ENCODE peak calls at places on chromosomes 11 and 22, in four cellular contexts. X, H, Y and A are unnamed samples.

GRCh38 chr11:67997460-67997921 is 6.4 kb downstream of the UNC93B1 start:
- DNase-seq in X (no peak), H (no peak), Y (no peak), A (no peak)

GRCh38 chr22:39117585-39118191 is 20.6 kb downstream of the APOBEC3H start:
- DNase-seq in X (peak; percentile 30), H (peak; percentile 81), Y (peak; percentile 60), A (peak; percentile 57)

GRCh38 chr22:19232620-19233019 is 54.1 kb upstream of the SLC25A1 start:
- DNase-seq in X (no peak), H (no peak), Y (no peak), A (peak; percentile 8)

GRCh38 chr22:19522881-19523239 is 1.4 kb downstream of the CLDN5 start:
- DNase-seq in X (peak; percentile 52), H (no peak), Y (no peak), A (no peak)

GRCh38 chr11:44372989-44373388 is 63.0 kb upstream of the ALX4 start:
- DNase-seq in X (peak; percentile 33), H (no peak), Y (no peak), A (no peak)

GRCh38 chr11:37142591-37142990 is 544.6 kb upstream of the RAG2 start:
- DNase-seq in X (no peak), H (no peak), Y (no peak), A (no peak)

GRCh38 chr11:134513585-134514120 is 101.6 kb upstream of the B3GAT1 start:
- DNase-seq in X (no peak), H (no peak), Y (no peak), A (no peak)

GRCh38 chr22:26672060-26672471 is 14.7 kb downstream of the MIAT start:
- DNase-seq in X (no peak), H (no peak), Y (no peak), A (no peak)

GRCh38 chr11:64234840-64235379 is 526 bp downstream of the VEGFB start:
- DNase-seq in X (peak; percentile 51), H (no peak), Y (no peak), A (no peak)

GRCh38 chr11:80281194-80281593 is 840.4 kb upstream of the TENM4 start:
- DNase-seq in X (no peak), H (no peak), Y (no peak), A (no peak)

GRCh38 chr11:17558025-17558780 is 11.1 kb downstream of the OTOG start:
- DNase-seq in X (no peak), H (no peak), Y (no peak), A (no peak)

GRCh38 chr22:35559354-35560005 is 18.8 kb downstream of the RASD2 start:
- DNase-seq in X (no peak), H (no peak), Y (no peak), A (no peak)

GRCh38 chr11:72072348-72072747 is 8.0 kb downstream of the NUMA1 start:
- DNase-seq in X (no peak), H (no peak), Y (peak; percentile 44), A (peak; percentile 80)

GRCh38 chr22:31861226-31861840 is 83.0 kb upstream of the YWHAH start:
- DNase-seq in X (no peak), H (no peak), Y (no peak), A (no peak)

GRCh38 chr11:35427158-35427557 is 7.8 kb upstream of the SLC1A2 start:
- DNase-seq in X (no peak), H (no peak), Y (no peak), A (no peak)

GRCh38 chr22:26756675-26757293 is 99.4 kb downstream of the MIAT start:
- DNase-seq in X (peak; percentile 82), H (no peak), Y (no peak), A (peak; percentile 46)

GRCh38 chr22:40030757-40031092 is 36.0 kb downstream of the FAM83F start:
- DNase-seq in X (no peak), H (no peak), Y (no peak), A (no peak)

GRCh38 chr11:28756977-28757376 is 648.8 kb downstream of the METTL15 start:
- DNase-seq in X (no peak), H (no peak), Y (no peak), A (peak; percentile 83)

GRCh38 chr11:3341298-3341697 is 37.6 kb downstream of the ZNF195 start:
- DNase-seq in X (peak; percentile 34), H (no peak), Y (peak; percentile 28), A (peak; percentile 43)

GRCh38 chr11:17333799-17334586 is 17.6 kb upstream of the NCR3LG1 start:
- DNase-seq in X (no peak), H (no peak), Y (no peak), A (no peak)

GRCh38 chr22:21981874-21982273 is 713 bp downstream of the TOP3B start:
- DNase-seq in X (no peak), H (no peak), Y (no peak), A (no peak)

GRCh38 chr11:13102865-13103539 is 93.9 kb downstream of the RASSF10 start:
- DNase-seq in X (no peak), H (no peak), Y (no peak), A (no peak)

GRCh38 chr11:108241370-108242037 is 18.6 kb downstream of the ATM start:
- DNase-seq in X (no peak), H (no peak), Y (no peak), A (no peak)

GRCh38 chr11:45435706-45436105 is 149.6 kb upstream of the SYT13 start:
- DNase-seq in X (no peak), H (no peak), Y (no peak), A (no peak)
- TF ChIP-seq MYC in X (no peak), H (no peak), Y (no peak), A (no peak)

GRCh38 chr22:37559901-37560681 is at the start of gene CDC42EP1:
- DNase-seq in X (peak; percentile 84), H (no peak), Y (no peak), A (peak; percentile 55)
- H2AFZ ChIP-seq in X (peak within 1 kb of the TSS; percentile 72), H (no peak within 1 kb of the TSS), Y (no peak within 1 kb of the TSS), A (peak within 1 kb of the TSS; percentile 9)

GRCh38 chr11:94636388-94636787 is 69.2 kb downstream of the PIWIL4 start:
- DNase-seq in X (no peak), H (no peak), Y (no peak), A (no peak)

GRCh38 chr11:94638902-94639373 is 71.8 kb downstream of the PIWIL4 start:
- DNase-seq in X (no peak), H (no peak), Y (no peak), A (peak; percentile 5)

GRCh38 chr11:94632356-94632755 is 65.2 kb downstream of the PIWIL4 start:
- DNase-seq in X (no peak), H (no peak), Y (no peak), A (no peak)

GRCh38 chr11:94638278-94638901 is 71.2 kb downstream of the PIWIL4 start:
- DNase-seq in X (no peak), H (no peak), Y (no peak), A (no peak)

GRCh38 chr11:94635072-94635471 is 67.9 kb downstream of the PIWIL4 start:
- DNase-seq in X (no peak), H (no peak), Y (no peak), A (no peak)
- TF ChIP-seq MYC in X (no peak), H (no peak), Y (no peak), A (no peak)

GRCh38 chr11:32396331-32396730 is 39.0 kb downstream of the WT1 start:
- DNase-seq in X (no peak), H (peak; percentile 27), Y (no peak), A (no peak)
- H2AFZ ChIP-seq in X (no peak overlapping the region), H (peak overlapping the region; percentile 13), Y (no peak overlapping the region), A (no peak overlapping the region)

DNA sequence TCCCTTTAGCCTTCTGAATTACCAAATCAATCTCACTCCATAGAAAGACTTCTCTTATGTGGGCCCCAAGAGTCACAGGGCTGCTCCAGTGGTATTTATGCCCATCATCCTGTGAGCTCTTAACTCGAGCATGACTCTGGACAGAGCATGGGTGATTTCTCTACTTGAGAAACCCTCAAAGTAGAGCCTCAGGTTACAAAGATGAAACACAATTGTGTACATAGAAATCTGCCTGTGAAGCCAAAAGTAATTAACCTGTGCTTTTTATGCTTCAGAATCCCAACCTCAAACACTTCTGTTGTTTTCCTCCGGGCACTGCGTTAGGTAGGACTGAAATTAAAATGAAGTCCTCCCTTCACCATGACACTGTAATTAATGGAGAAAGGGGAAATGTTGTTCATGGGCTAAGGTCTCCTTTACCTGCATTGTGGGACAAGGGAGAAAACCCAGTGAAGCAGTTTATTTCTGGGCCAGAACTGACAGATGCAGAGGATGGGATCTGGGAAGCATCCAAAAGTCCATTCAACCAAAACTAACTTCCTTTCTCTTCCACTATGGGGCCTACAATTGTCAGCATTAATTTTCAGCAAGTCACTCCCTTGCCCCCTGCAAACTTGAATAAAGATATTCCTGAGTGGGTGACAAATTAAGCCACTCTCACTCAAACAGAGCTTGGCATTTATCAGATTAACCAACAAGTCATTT is 24.1 kb upstream of the POU2AF1 start:
- DNase-seq in X (no peak), H (no peak), Y (no peak), A (no peak)
- TF ChIP-seq MYC in X (no peak), H (no peak), Y (no peak), A (no peak)

GRCh38 chr22:49555526-49555925 is 272.1 kb downstream of the BRD1 start:
- DNase-seq in X (no peak), H (no peak), Y (no peak), A (no peak)
- H2AFZ ChIP-seq in X (no peak overlapping the region), H (no peak overlapping the region), Y (no peak overlapping the region), A (no peak overlapping the region)

GRCh38 chr11:48001438-48002021 is 21.2 kb downstream of the PTPRJ start:
- DNase-seq in X (no peak), H (no peak), Y (no peak), A (peak; percentile 25)
- TF ChIP-seq MYC in X (no peak), H (no peak), Y (no peak), A (no peak)

DNA sequence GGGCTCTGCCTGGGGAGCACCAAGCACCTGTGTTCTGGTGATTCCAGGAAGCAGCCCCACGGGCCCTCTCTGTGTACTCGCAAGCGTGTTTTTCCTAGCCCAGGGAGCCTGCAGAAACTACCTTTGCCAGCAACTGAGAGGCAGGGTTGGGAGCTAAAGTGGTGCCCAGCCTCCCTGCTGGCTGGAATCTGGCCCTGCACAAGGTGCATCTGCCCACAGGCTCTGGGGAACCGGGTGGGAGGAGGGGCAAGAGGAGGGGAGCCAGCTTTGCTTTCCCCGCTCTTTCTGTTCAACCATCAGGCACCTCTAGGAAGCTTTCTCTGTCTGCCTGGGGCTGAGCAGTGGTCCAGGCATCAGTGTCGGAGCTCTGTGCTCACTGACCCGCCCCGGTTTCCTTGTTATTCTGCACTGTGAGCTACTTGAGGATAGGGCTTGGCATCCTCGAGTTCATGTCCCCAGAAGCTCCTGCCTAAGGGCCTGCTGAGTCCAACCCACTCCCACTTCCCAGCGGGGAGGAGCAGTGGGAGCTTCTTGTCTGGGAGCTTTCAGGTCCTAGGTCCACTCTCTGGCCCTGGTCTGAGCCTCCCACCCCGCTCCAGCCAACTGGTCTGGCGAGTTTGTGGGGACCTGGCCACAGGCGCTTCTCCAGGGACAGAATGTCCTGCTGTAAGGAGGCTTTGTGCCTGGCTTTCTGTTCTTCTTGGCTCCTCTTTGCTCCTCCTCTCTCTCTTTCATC is 14.9 kb downstream of the DAGLA start:
- DNase-seq in X (no peak), H (no peak), Y (peak; percentile 44), A (no peak)
- H2AFZ ChIP-seq in X (no peak overlapping the region), H (no peak overlapping the region), Y (no peak overlapping the region), A (peak overlapping the region; percentile 22)

GRCh38 chr22:42515896-42516295 is 3.7 kb downstream of the RRP7A start:
- DNase-seq in X (no peak), H (no peak), Y (peak; percentile 62), A (no peak)
- TF ChIP-seq MYC in X (no peak), H (no peak), Y (no peak), A (no peak)